ENCODE peak calls at places on chromosomes 11 and 22, in seven cellular contexts. G is H9, K is neuronal stem cell, W is mesenchymal stem cell, E is mesendoderm, Z is H1, A is trophoblast cell. R is an unnamed sample.

GRCh38 chr11:65574147-65574962 is 1.5 kb upstream of the EHBP1L1 start:
- DNase-seq in G (peak; percentile 95), A (peak; percentile 85), W (peak; percentile 98), K (peak; percentile 80), E (peak; percentile 96), Z (peak; percentile 72), R (peak; percentile 95)

GRCh38 chr11:96486890-96487633 is 97.2 kb downstream of the JRKL start:
- DNase-seq in Z (no peak), W (peak; percentile 72), A (no peak), G (peak; percentile 60), E (peak; percentile 75), K (no peak), R (peak; percentile 25)

GRCh38 chr22:38338772-38339379 is 21.6 kb upstream of the CSNK1E start:
- DNase-seq in G (no peak), A (no peak), E (peak; percentile 48), Z (no peak), K (no peak), W (peak; percentile 78), R (no peak)

GRCh38 chr11:82683029-82683428 is 50.6 kb downstream of the FAM181B start:
- DNase-seq in K (no peak), E (peak; percentile 79), G (peak; percentile 81), A (no peak), Z (no peak), W (no peak), R (no peak)

GRCh38 chr22:49763138-49763537 is 64.5 kb downstream of the BRD1 start:
- DNase-seq in W (no peak), Z (no peak), K (no peak), E (no peak), A (no peak), G (no peak), R (no peak)

GRCh38 chr22:25712661-25713400 is 29.2 kb upstream of the MYO18B start:
- DNase-seq in A (no peak), E (no peak), K (no peak), Z (no peak), G (no peak), W (no peak), R (no peak)

GRCh38 chr22:18000441-18001039 is 23.8 kb downstream of the MICAL3 start:
- DNase-seq in E (peak; percentile 47), A (no peak), W (peak; percentile 65), G (no peak), K (peak; percentile 43), Z (no peak), R (no peak)

GRCh38 chr22:50196256-50196655 is 4.6 kb upstream of the SELENOO start:
- DNase-seq in G (no peak), A (no peak), K (no peak), E (no peak), Z (no peak), W (no peak), R (no peak)

GRCh38 chr11:78773503-78773902 is 198.8 kb upstream of the NARS2 start:
- DNase-seq in G (no peak), Z (no peak), A (no peak), W (no peak), K (no peak), E (no peak), R (no peak)

GRCh38 chr11:116696381-116696941 is 76.3 kb downstream of the BUD13 start:
- DNase-seq in K (no peak), W (no peak), E (peak; percentile 73), Z (no peak), G (peak; percentile 94), A (peak; percentile 17), R (no peak)

GRCh38 chr11:116694017-116694725 is 78.6 kb downstream of the BUD13 start:
- DNase-seq in G (no peak), A (no peak), E (no peak), K (no peak), W (no peak), Z (no peak), R (no peak)

GRCh38 chr11:116693206-116694016 is 79.4 kb downstream of the BUD13 start:
- DNase-seq in Z (no peak), W (no peak), G (no peak), E (no peak), K (no peak), A (peak; percentile 74), R (no peak)

GRCh38 chr11:116695657-116696254 is 77.0 kb downstream of the BUD13 start:
- DNase-seq in W (no peak), G (no peak), E (no peak), Z (no peak), K (no peak), A (no peak), R (no peak)

DNA sequence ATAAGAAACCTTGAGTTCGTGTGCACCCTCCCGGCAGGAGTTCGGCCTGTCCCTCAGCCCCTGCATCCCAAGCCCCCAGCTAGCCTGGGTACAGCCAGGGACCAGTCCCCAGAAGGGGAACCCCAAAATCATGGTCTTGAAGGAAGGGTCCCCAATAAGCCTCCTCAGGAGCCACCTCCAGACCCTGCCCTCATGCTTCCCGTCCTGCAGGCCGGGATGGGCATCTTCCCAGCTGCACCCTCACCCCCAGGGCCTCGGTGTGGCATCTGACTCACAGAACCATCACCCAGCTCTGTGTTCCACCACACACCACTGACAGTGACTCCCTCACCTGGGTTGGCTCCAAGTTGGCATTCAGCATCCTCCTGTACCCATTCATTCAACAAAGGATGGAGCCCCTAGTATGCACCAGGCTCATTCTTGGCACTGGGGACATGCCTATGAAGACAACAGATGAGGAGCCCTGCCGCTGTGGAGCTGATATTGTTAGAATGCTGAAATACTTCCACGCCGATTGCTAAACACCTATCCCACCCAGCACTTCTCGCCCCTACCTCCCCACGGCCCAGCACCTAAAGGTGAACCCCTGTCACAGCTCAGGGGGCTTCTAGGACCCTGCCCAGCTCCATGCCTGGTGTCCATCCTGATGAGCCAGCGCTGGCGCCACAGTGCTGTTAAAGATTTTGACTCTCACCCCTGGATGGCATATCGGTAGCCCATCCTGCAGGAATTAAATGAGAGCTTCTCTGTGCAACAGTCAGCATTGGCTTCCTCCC is 77.8 kb downstream of the BUD13 start:
- DNase-seq in W (no peak), K (no peak), E (no peak), A (no peak), Z (no peak), G (no peak), R (no peak)
- H3K23ac ChIP-seq in W (no peak overlapping the region), K (peak overlapping the region; percentile 12), E (no peak overlapping the region), A (no peak overlapping the region), Z (no peak overlapping the region), G (no peak overlapping the region), R (no peak overlapping the region)

GRCh38 chr11:34587282-34587677 is 33.6 kb upstream of the EHF start:
- DNase-seq in G (no peak), K (no peak), Z (no peak), W (no peak), E (no peak), A (peak; percentile 24), R (no peak)

GRCh38 chr11:34585304-34585869 is 35.5 kb upstream of the EHF start:
- DNase-seq in W (no peak), Z (no peak), G (no peak), A (no peak), K (no peak), E (no peak), R (no peak)

GRCh38 chr11:34585870-34586654 is 34.8 kb upstream of the EHF start:
- DNase-seq in Z (no peak), A (no peak), K (peak; percentile 52), W (peak; percentile 56), E (peak; percentile 73), G (no peak), R (peak; percentile 71)

GRCh38 chr11:34588023-34588422 is 32.9 kb upstream of the EHF start:
- DNase-seq in E (no peak), K (no peak), Z (no peak), W (no peak), A (peak; percentile 27), G (no peak), R (no peak)

DNA sequence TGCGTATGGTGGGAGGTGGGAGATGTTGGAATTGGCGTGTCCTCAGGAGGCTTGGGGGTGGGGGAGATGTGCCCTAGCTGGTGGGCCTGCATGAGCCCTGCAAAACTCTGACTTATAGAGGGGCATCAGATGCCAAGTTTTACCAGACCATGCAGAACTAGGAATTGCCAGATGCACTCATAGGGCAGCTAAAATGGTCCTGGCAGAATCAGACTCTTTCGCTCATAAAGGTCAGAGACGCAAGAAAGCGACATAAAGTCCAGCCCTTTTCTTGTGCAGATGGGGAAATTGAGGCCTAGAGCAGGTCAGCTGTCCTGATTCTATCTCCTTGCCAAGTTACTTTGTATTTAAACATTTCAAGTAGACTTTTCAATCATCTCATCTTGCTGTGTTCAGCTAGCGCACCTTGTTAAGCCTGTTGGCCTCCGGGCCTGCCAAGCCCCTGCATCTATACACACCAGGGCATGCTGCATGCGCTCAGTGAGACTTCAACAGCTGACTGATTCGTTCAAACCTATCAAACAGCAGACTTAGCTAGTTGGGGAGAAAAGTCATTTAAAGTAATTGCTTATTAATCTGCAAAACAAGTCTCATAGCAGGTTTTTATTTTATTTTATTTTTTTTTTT is 34.1 kb upstream of the EHF start:
- DNase-seq in E (no peak), A (no peak), K (no peak), Z (no peak), W (no peak), G (no peak), R (no peak)
- H3K23ac ChIP-seq in E (no peak overlapping the region), A (no peak overlapping the region), K (no peak overlapping the region), Z (no peak overlapping the region), W (no peak overlapping the region), G (no peak overlapping the region), R (peak overlapping the region; percentile 69)

DNA sequence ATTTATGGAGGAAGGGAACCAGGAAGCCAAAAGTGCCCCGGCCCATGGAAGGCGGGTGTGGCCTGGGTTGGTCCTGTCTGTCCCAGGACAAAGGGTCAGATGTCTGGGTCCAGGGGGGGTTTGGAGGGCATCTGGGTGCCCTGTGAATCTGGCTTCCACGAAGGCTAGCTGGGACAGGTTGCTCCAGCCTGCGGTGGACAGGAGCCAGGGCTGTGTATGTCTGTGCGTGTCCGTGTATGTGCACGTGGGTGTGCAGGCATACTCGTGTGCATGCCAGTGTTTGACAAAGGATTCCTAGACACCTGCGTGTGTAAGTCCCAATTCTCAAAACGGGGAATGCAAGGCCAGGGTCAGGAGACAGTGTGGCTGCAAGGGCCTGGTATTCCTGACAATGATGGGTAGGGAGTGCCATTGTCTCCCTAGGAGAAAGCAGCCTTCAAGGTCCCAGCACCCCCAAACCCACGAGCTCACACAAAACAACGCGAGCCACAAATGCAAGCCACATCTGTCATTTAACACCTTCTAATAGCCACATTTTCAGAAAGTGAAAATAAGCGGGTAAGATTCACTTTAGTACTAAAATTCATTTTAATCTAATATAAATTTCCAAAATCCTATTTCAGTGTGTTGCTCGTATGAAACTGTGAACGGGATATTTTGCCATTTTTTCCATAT is 78.4 kb upstream of the WNT7B start:
- DNase-seq in W (no peak), E (no peak), K (no peak), Z (no peak), A (no peak), G (no peak), R (no peak)
- H3K23ac ChIP-seq in W (no peak overlapping the region), E (no peak overlapping the region), K (peak overlapping the region; percentile 77), Z (no peak overlapping the region), A (no peak overlapping the region), G (no peak overlapping the region), R (peak overlapping the region; percentile 48)

DNA sequence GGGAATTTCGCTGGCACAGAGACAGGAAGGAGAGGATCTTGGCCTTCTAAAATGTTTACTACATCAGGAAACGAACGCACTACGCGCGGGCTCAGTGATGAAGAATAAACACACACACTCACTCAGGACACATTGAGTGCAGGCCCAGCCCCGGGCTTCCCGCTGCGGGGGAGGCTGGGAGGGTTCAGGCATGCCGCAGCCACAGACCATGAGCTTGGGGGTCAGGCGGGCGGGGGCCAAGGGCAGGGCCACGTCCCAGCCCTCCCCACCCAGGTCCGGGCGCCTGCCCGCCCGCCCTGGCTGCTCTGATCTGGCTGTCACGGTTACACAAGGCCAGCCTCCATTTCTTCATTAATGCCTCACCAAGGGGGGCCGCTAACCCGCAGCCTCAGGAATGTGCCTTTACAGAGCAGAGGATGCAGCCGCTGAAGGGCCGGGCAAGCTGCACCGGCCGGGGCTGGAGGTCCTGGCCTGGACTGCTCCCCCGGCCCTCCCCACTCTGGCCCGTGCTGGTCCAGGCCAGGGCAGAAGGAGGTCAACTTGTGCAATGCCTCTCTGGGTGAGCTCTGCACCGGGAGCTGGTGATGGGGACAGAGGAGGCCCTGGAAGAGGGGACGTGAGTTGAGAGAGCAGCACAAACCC is 41.7 kb downstream of the IGF2 start:
- DNase-seq in Z (peak; percentile 33), A (no peak), W (peak; percentile 93), E (peak; percentile 84), G (peak; percentile 76), K (peak; percentile 80), R (peak; percentile 82)
- H3K23ac ChIP-seq in Z (no peak overlapping the region), A (no peak overlapping the region), W (no peak overlapping the region), E (no peak overlapping the region), G (no peak overlapping the region), K (no peak overlapping the region), R (peak overlapping the region; percentile 90)